ENCODE peak calls at places on chromosomes 1 and 21, in five cellular contexts. K, Y, E, S and Z are unnamed samples.

GRCh38 chr1:15279576-15280230 is 32.7 kb downstream of the FHAD1 start:
- DNase-seq in K (no peak), Y (no peak), E (no peak), S (no peak), Z (no peak)

GRCh38 chr1:155678027-155678426 is 10.5 kb downstream of the YY1AP1 start:
- DNase-seq in K (no peak), Y (no peak), E (no peak), S (no peak), Z (no peak)

GRCh38 chr1:220991959-220992704 is 112.9 kb downstream of the HLX start:
- DNase-seq in K (peak), Y (peak), E (no peak), S (no peak), Z (no peak)

GRCh38 chr1:7421471-7422075 is 349.5 kb upstream of the VAMP3 start:
- DNase-seq in K (no peak), Y (no peak), E (no peak), S (peak), Z (peak)

GRCh38 chr1:77271851-77272250 is 10.0 kb upstream of the AK5 start:
- DNase-seq in K (peak), Y (peak), E (no peak), S (no peak), Z (no peak)

GRCh38 chr1:168092566-168093355 is 44.0 kb downstream of the GPR161 start:
- DNase-seq in K (peak), Y (no peak), E (no peak), S (no peak), Z (no peak)

GRCh38 chr1:67436511-67437057 is 6.4 kb upstream of the SERBP1 start:
- DNase-seq in K (no peak), Y (no peak), E (no peak), S (no peak), Z (no peak)

GRCh38 chr1:61157420-61157987 is 75.1 kb downstream of the NFIA start:
- DNase-seq in K (peak), Y (peak), E (no peak), S (no peak), Z (no peak)

GRCh38 chr1:53851571-53852282 is 13.6 kb upstream of the NDC1 start:
- DNase-seq in K (no peak), Y (no peak), E (no peak), S (no peak), Z (no peak)

GRCh38 chr21:45427331-45428271 is 22.6 kb downstream of the COL18A1 start:
- DNase-seq in K (peak), Y (peak), E (no peak), S (no peak), Z (no peak)

GRCh38 chr1:231611111-231611510 is 15.5 kb upstream of the DISC1 start:
- DNase-seq in K (no peak), Y (no peak), E (no peak), S (no peak), Z (no peak)

GRCh38 chr21:32371913-32372314 is 20.9 kb downstream of the URB1 start:
- DNase-seq in K (peak), Y (peak), E (no peak), S (no peak), Z (no peak)

GRCh38 chr1:177945943-177946650 is 23.8 kb downstream of the SEC16B start:
- DNase-seq in K (peak), Y (no peak), E (no peak), S (no peak), Z (no peak)

GRCh38 chr1:54792686-54793282 is 8.3 kb downstream of the TTC22 start:
- DNase-seq in K (no peak), Y (peak), E (no peak), S (no peak), Z (no peak)

DNA sequence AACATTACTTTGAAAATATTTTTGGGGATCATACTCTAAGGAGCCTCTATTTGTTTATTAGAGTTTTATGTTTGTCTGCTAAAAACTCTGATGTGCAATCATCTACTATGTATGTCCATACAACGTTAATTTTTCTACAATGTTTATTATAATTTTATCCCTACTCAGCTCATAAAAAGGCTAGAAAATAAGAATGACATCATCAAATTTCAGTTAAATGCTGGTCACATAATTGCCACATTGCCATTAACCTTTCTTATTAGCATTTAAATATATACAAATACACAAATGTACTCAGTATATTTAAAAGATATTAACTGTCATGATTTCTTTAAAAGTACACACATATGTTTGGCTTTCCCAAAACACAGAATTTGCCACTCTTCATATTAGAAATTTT is 191.6 kb downstream of the BRINP3 start:
- DNase-seq in K (no peak), Y (no peak), E (no peak), S (no peak), Z (no peak)
- TF ChIP-seq CTCF in K (no peak), Y (no peak), E (no peak), S (no peak), Z (no peak)

GRCh38 chr1:37875833-37876232 is 16.4 kb upstream of the MTF1 start:
- DNase-seq in K (peak), Y (no peak), E (no peak), S (no peak), Z (no peak)
- TF ChIP-seq CTCF in K (no peak), Y (peak), E (no peak), S (no peak), Z (no peak)

GRCh38 chr1:40986929-40987328 is 7.4 kb downstream of the CTPS1 start:
- DNase-seq in K (no peak), Y (no peak), E (no peak), S (no peak), Z (no peak)

GRCh38 chr1:40987439-40988276 is 8.2 kb downstream of the CTPS1 start:
- DNase-seq in K (no peak), Y (no peak), E (no peak), S (no peak), Z (no peak)

GRCh38 chr1:40988280-40988679 is 8.8 kb downstream of the CTPS1 start:
- DNase-seq in K (no peak), Y (no peak), E (no peak), S (no peak), Z (no peak)

GRCh38 chr1:40986328-40986783 is 6.9 kb downstream of the CTPS1 start:
- DNase-seq in K (no peak), Y (no peak), E (no peak), S (no peak), Z (no peak)

GRCh38 chr1:40989066-40989465 is 9.6 kb downstream of the CTPS1 start:
- DNase-seq in K (no peak), Y (no peak), E (no peak), S (no peak), Z (no peak)
- TF ChIP-seq CTCF in K (no peak), Y (no peak), E (no peak), S (no peak), Z (no peak)

GRCh38 chr1:175824079-175824478 is 80.7 kb upstream of the TNR start:
- DNase-seq in K (peak), Y (no peak), E (no peak), S (no peak), Z (no peak)
- TF ChIP-seq CTCF in K (peak), Y (no peak), E (no peak), S (no peak), Z (no peak)

GRCh38 chr1:46614604-46614984 is 2.0 kb downstream of the MOB3C start:
- DNase-seq in K (no peak), Y (no peak), E (no peak), S (no peak), Z (no peak)
- TF ChIP-seq CTCF in K (no peak), Y (no peak), E (no peak), S (no peak), Z (no peak)

GRCh38 chr21:31088196-31088751 is 50.0 kb upstream of the KRTAP19-8 start:
- DNase-seq in K (no peak), Y (no peak), E (no peak), S (no peak), Z (no peak)
- TF ChIP-seq CTCF in K (no peak), Y (no peak), E (no peak), S (no peak), Z (no peak)